ENCODE peak calls at places on chromosomes 4 and X, in five cellular contexts. G is body of pancreas, Z is EL, A is OCI-M1, D is glutamatergic neuron. U is an unnamed sample.

GRCh38 chr4:7964890-7965662 is 25.4 kb upstream of the AFAP1 start:
- DNase-seq in G (peak; percentile 47), Z (peak; percentile 37), A (no peak), D (no peak), U (no peak)

GRCh38 chr4:110200673-110201072 is 2.3 kb upstream of the ELOVL6 start:
- DNase-seq in G (no peak), Z (no peak), A (peak; percentile 16), D (no peak), U (no peak)

GRCh38 chr4:3836802-3837601 is 70.8 kb downstream of the ADRA2C start:
- DNase-seq in G (no peak), Z (peak; percentile 7), A (peak; percentile 20), D (peak; percentile 63), U (no peak)

GRCh38 chr4:105894570-105895323 is 524 bp upstream of the NPNT start:
- DNase-seq in G (peak; percentile 59), Z (no peak), A (no peak), D (no peak), U (peak; percentile 7)

GRCh38 chrX:10485331-10485730 is 135.1 kb downstream of the MID1 start:
- DNase-seq in G (no peak), Z (peak; percentile 34), A (no peak), D (no peak), U (no peak)

GRCh38 chrX:41720125-41720780 is 3.7 kb upstream of the GPR82 start:
- DNase-seq in G (no peak), Z (no peak), A (peak; percentile 19), D (no peak), U (no peak)

GRCh38 chr4:25926473-25926872 is 12.5 kb downstream of the SMIM20 start:
- DNase-seq in G (peak; percentile 30), Z (no peak), A (no peak), D (no peak), U (no peak)

GRCh38 chrX:110116066-110116465 is 113.2 kb downstream of the TMEM164 start:
- DNase-seq in G (no peak), Z (no peak), A (no peak), D (no peak), U (no peak)

GRCh38 chr4:104444685-104445084 is 50.0 kb downstream of the CXXC4 start:
- DNase-seq in G (no peak), Z (no peak), A (no peak), D (no peak), U (no peak)

GRCh38 chr4:128322311-128322710 is 34.7 kb upstream of the PGRMC2 start:
- DNase-seq in G (no peak), Z (peak; percentile 63), A (no peak), D (no peak), U (no peak)

GRCh38 chr4:38715076-38715475 is 51.1 kb downstream of the KLF3 start:
- DNase-seq in G (no peak), Z (peak; percentile 28), A (no peak), D (no peak), U (no peak)

U was measured in smooth muscle cell of the brain vasculature.